ENCODE peak calls at places on chromosomes 6 and 20, in five cellular contexts. One of them, this sample, is unnamed.

GRCh38 chr20:62377615-62378085 is 9.3 kb upstream of the RPS21 start:
- DNase-seq in esophagus squamous epithelium: no peak
- DNase-seq in sigmoid colon: peak; percentile 88
- DNase-seq in mammary epithelial cell: no peak
- DNase-seq in nephron progenitor cell: no peak
- DNase-seq in this sample: no peak

GRCh38 chr6:827431-827830 is 134.5 kb upstream of the EXOC2 start:
- DNase-seq in esophagus squamous epithelium: no peak
- DNase-seq in sigmoid colon: no peak
- DNase-seq in mammary epithelial cell: no peak
- DNase-seq in nephron progenitor cell: no peak
- DNase-seq in this sample: no peak

GRCh38 chr20:61733891-61734732 is 331.6 kb downstream of the TAF4 start:
- DNase-seq in esophagus squamous epithelium: no peak
- DNase-seq in sigmoid colon: no peak
- DNase-seq in mammary epithelial cell: no peak
- DNase-seq in nephron progenitor cell: peak; percentile 37
- DNase-seq in this sample: no peak

GRCh38 chr6:165807249-165807951 is 144.4 kb upstream of the PDE10A start:
- DNase-seq in esophagus squamous epithelium: no peak
- DNase-seq in sigmoid colon: no peak
- DNase-seq in mammary epithelial cell: no peak
- DNase-seq in nephron progenitor cell: no peak
- DNase-seq in this sample: no peak

GRCh38 chr6:90940812-90941481 is 354.1 kb upstream of the MAP3K7 start:
- DNase-seq in esophagus squamous epithelium: no peak
- DNase-seq in sigmoid colon: no peak
- DNase-seq in mammary epithelial cell: peak; percentile 67
- DNase-seq in nephron progenitor cell: no peak
- DNase-seq in this sample: no peak

GRCh38 chr20:49750611-49751396 is 37.1 kb upstream of the B4GALT5 start:
- DNase-seq in esophagus squamous epithelium: no peak
- DNase-seq in sigmoid colon: no peak
- DNase-seq in mammary epithelial cell: no peak
- DNase-seq in nephron progenitor cell: no peak
- DNase-seq in this sample: no peak

GRCh38 chr6:52512199-52512598 is 64.7 kb downstream of the TRAM2 start:
- DNase-seq in esophagus squamous epithelium: no peak
- DNase-seq in sigmoid colon: peak; percentile 89
- DNase-seq in mammary epithelial cell: peak; percentile 41
- DNase-seq in nephron progenitor cell: no peak
- DNase-seq in this sample: peak; percentile 75

GRCh38 chr6:149990672-149991402 is 27.1 kb downstream of the ULBP1 start:
- DNase-seq in esophagus squamous epithelium: no peak
- DNase-seq in sigmoid colon: no peak
- DNase-seq in mammary epithelial cell: no peak
- DNase-seq in nephron progenitor cell: peak; percentile 58
- DNase-seq in this sample: no peak

GRCh38 chr6:16184129-16184528 is 54.3 kb upstream of the GMPR start:
- DNase-seq in esophagus squamous epithelium: no peak
- DNase-seq in sigmoid colon: no peak
- DNase-seq in mammary epithelial cell: peak; percentile 26
- DNase-seq in nephron progenitor cell: no peak
- DNase-seq in this sample: peak; percentile 28

GRCh38 chr6:43302126-43302525 is 4.1 kb downstream of the SLC22A7 start:
- DNase-seq in esophagus squamous epithelium: no peak
- DNase-seq in sigmoid colon: no peak
- DNase-seq in mammary epithelial cell: no peak
- DNase-seq in nephron progenitor cell: no peak
- DNase-seq in this sample: no peak

GRCh38 chr20:38337561-38338140 is 8.6 kb upstream of the LBP start:
- DNase-seq in esophagus squamous epithelium: no peak
- DNase-seq in sigmoid colon: no peak
- DNase-seq in mammary epithelial cell: peak; percentile 14
- DNase-seq in nephron progenitor cell: peak; percentile 53
- DNase-seq in this sample: no peak

GRCh38 chr6:786946-787763 is 94.2 kb upstream of the EXOC2 start:
- DNase-seq in esophagus squamous epithelium: no peak
- DNase-seq in sigmoid colon: no peak
- DNase-seq in mammary epithelial cell: no peak
- DNase-seq in nephron progenitor cell: no peak
- DNase-seq in this sample: no peak

GRCh38 chr20:43690943-43691598 is 24.2 kb downstream of the MYBL2 start:
- DNase-seq in esophagus squamous epithelium: no peak
- DNase-seq in sigmoid colon: no peak
- DNase-seq in mammary epithelial cell: no peak
- DNase-seq in nephron progenitor cell: no peak
- DNase-seq in this sample: no peak

GRCh38 chr6:108020438-108021116 is 54.0 kb downstream of the OSTM1 start:
- DNase-seq in esophagus squamous epithelium: no peak
- DNase-seq in sigmoid colon: no peak
- DNase-seq in mammary epithelial cell: no peak
- DNase-seq in nephron progenitor cell: no peak
- DNase-seq in this sample: no peak

GRCh38 chr6:15074806-15075205 is 171.1 kb upstream of the JARID2 start:
- DNase-seq in esophagus squamous epithelium: no peak
- DNase-seq in sigmoid colon: no peak
- DNase-seq in mammary epithelial cell: no peak
- DNase-seq in nephron progenitor cell: no peak
- DNase-seq in this sample: no peak

GRCh38 chr6:35072051-35072697 is 69.0 kb downstream of the TCP11 start:
- DNase-seq in esophagus squamous epithelium: no peak
- DNase-seq in sigmoid colon: no peak
- DNase-seq in mammary epithelial cell: no peak
- DNase-seq in nephron progenitor cell: no peak
- DNase-seq in this sample: no peak

GRCh38 chr20:21710863-21711431 is 5.5 kb downstream of the PAX1 start:
- DNase-seq in esophagus squamous epithelium: no peak
- DNase-seq in sigmoid colon: no peak
- DNase-seq in mammary epithelial cell: no peak
- DNase-seq in nephron progenitor cell: no peak
- DNase-seq in this sample: no peak

GRCh38 chr6:130033999-130034814 is 15.8 kb downstream of the L3MBTL3 start:
- DNase-seq in esophagus squamous epithelium: no peak
- DNase-seq in sigmoid colon: no peak
- DNase-seq in mammary epithelial cell: peak; percentile 8
- DNase-seq in nephron progenitor cell: no peak
- DNase-seq in this sample: no peak

GRCh38 chr6:7156666-7157278 is 49.0 kb downstream of the RREB1 start:
- DNase-seq in esophagus squamous epithelium: no peak
- DNase-seq in sigmoid colon: no peak
- DNase-seq in mammary epithelial cell: no peak
- DNase-seq in nephron progenitor cell: no peak
- DNase-seq in this sample: no peak

GRCh38 chr20:24611360-24612140 is 142.1 kb downstream of the SYNDIG1 start:
- DNase-seq in esophagus squamous epithelium: no peak
- DNase-seq in sigmoid colon: no peak
- DNase-seq in mammary epithelial cell: no peak
- DNase-seq in nephron progenitor cell: no peak
- DNase-seq in this sample: no peak

GRCh38 chr20:6819599-6819998 is 52.1 kb downstream of the BMP2 start:
- DNase-seq in esophagus squamous epithelium: no peak
- DNase-seq in sigmoid colon: no peak
- DNase-seq in mammary epithelial cell: no peak
- DNase-seq in nephron progenitor cell: no peak
- DNase-seq in this sample: no peak

GRCh38 chr6:88238065-88238464 is 71.9 kb upstream of the CNR1 start:
- DNase-seq in esophagus squamous epithelium: no peak
- DNase-seq in sigmoid colon: no peak
- DNase-seq in mammary epithelial cell: peak; percentile 8
- DNase-seq in nephron progenitor cell: peak; percentile 26
- DNase-seq in this sample: no peak
- TF ChIP-seq CTCF in esophagus squamous epithelium: peak; percentile 41
- TF ChIP-seq CTCF in sigmoid colon: peak; percentile 52
- TF ChIP-seq CTCF in mammary epithelial cell: peak; percentile 36
- TF ChIP-seq CTCF in nephron progenitor cell: peak; percentile 52
- TF ChIP-seq CTCF in this sample: peak; percentile 9

DNA sequence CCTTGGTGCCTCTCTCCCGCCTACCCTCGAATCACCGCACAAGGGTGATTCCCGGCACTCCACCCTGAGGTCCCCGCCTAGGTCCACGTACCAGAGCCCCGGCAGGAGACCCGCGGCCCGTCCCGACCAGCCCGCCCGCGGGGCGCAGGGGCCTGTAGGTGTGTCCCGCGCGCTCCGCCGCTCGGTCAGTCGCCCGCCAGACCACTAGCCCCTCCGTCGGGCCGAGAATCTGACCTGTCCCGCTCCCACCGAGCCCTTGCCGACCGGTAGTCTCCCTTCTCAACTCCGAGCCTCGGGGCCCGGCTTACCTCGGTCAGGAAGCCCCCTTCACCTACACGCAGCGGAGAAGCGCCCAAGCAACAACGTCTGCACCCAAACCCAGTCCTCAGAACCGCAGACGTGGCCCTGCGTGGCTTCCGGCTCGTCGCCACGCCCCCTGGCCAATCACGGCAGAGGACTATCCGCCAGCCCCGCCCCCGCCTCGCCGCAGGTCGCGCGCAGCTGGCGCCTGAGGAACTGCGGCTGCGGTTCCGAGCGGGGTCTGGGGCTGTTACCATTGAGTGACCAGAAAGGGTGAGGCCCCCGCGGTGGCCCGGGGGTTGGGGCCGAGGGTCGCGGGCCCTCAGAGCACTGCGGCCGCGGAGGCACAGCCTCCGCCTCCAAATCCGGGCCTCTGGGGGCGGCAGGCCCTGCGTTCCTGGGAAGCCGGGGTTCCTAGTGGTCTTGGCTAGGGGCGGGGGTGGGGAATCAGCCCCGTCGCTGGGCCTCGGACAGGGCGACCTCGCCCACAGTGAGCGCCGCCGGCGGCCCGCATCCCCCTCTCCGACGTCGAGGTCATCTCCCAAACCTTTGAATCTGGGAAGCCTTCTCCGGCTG is at the start of the genes PGM3 and RWDD2A:
- DNase-seq in esophagus squamous epithelium: peak; percentile 39
- DNase-seq in sigmoid colon: peak; percentile 94
- DNase-seq in mammary epithelial cell: peak; percentile 77
- DNase-seq in nephron progenitor cell: peak; percentile 94
- DNase-seq in this sample: peak; percentile 95
- TF ChIP-seq CTCF in esophagus squamous epithelium: no peak
- TF ChIP-seq CTCF in sigmoid colon: no peak
- TF ChIP-seq CTCF in mammary epithelial cell: no peak
- TF ChIP-seq CTCF in nephron progenitor cell: no peak
- TF ChIP-seq CTCF in this sample: peak; percentile 16

GRCh38 chr6:8888468-8888867 is 453.1 kb upstream of the SLC35B3 start:
- DNase-seq in esophagus squamous epithelium: no peak
- DNase-seq in sigmoid colon: no peak
- DNase-seq in mammary epithelial cell: no peak
- DNase-seq in nephron progenitor cell: no peak
- DNase-seq in this sample: no peak
- TF ChIP-seq CTCF in esophagus squamous epithelium: peak; percentile 55
- TF ChIP-seq CTCF in sigmoid colon: no peak
- TF ChIP-seq CTCF in mammary epithelial cell: peak; percentile 42
- TF ChIP-seq CTCF in nephron progenitor cell: peak; percentile 10
- TF ChIP-seq CTCF in this sample: no peak

GRCh38 chr6:135937126-135937525 is 85.6 kb downstream of the PDE7B start:
- DNase-seq in esophagus squamous epithelium: no peak
- DNase-seq in sigmoid colon: no peak
- DNase-seq in mammary epithelial cell: no peak
- DNase-seq in nephron progenitor cell: no peak
- DNase-seq in this sample: no peak

GRCh38 chr6:135939216-135939610 is 87.7 kb downstream of the PDE7B start:
- DNase-seq in esophagus squamous epithelium: no peak
- DNase-seq in sigmoid colon: no peak
- DNase-seq in mammary epithelial cell: no peak
- DNase-seq in nephron progenitor cell: no peak
- DNase-seq in this sample: peak; percentile 80

GRCh38 chr6:135936606-135937005 is 85.1 kb downstream of the PDE7B start:
- DNase-seq in esophagus squamous epithelium: no peak
- DNase-seq in sigmoid colon: no peak
- DNase-seq in mammary epithelial cell: peak; percentile 87
- DNase-seq in nephron progenitor cell: no peak
- DNase-seq in this sample: no peak

GRCh38 chr6:135940783-135941182 is 89.3 kb downstream of the PDE7B start:
- DNase-seq in esophagus squamous epithelium: no peak
- DNase-seq in sigmoid colon: no peak
- DNase-seq in mammary epithelial cell: no peak
- DNase-seq in nephron progenitor cell: no peak
- DNase-seq in this sample: no peak

GRCh38 chr6:135938588-135939215 is 87.2 kb downstream of the PDE7B start:
- DNase-seq in esophagus squamous epithelium: no peak
- DNase-seq in sigmoid colon: no peak
- DNase-seq in mammary epithelial cell: no peak
- DNase-seq in nephron progenitor cell: no peak
- DNase-seq in this sample: peak; percentile 28
- TF ChIP-seq CTCF in esophagus squamous epithelium: peak; percentile 31
- TF ChIP-seq CTCF in sigmoid colon: peak; percentile 20
- TF ChIP-seq CTCF in mammary epithelial cell: peak; percentile 30
- TF ChIP-seq CTCF in nephron progenitor cell: peak; percentile 37
- TF ChIP-seq CTCF in this sample: peak; percentile 49

This sample was measured in tibial artery.